ENCODE peak calls at places on chromosomes 4 and X, in ten cellular contexts. One of them, this sample, is unnamed.

GRCh38 chr4:140130677-140131076 is 23.3 kb downstream of the MAML3 start:
- DNase-seq in GM13977: no peak
- DNase-seq in A673: no peak
- DNase-seq in GM12878: no peak
- DNase-seq in MM.1S: no peak
- DNase-seq in astrocyte of the spinal cord: peak
- DNase-seq in hepatocyte: no peak
- DNase-seq in colonic mucosa: no peak
- DNase-seq in lung: no peak
- DNase-seq in Calu3: peak
- DNase-seq in this sample: peak

GRCh38 chrX:46837543-46838481 is 969 bp downstream of the RP2 start:
- DNase-seq in hepatocyte: peak
- DNase-seq in GM12878: no peak
- DNase-seq in colonic mucosa: no peak
- DNase-seq in MM.1S: peak
- DNase-seq in GM13977: peak
- DNase-seq in A673: no peak
- DNase-seq in Calu3: no peak
- DNase-seq in lung: no peak
- DNase-seq in astrocyte of the spinal cord: peak
- DNase-seq in this sample: peak

GRCh38 chr4:40672528-40673522 is 43.2 kb upstream of the RBM47 start:
- DNase-seq in GM12878: peak
- DNase-seq in lung: peak
- DNase-seq in hepatocyte: peak
- DNase-seq in A673: peak
- DNase-seq in Calu3: peak
- DNase-seq in astrocyte of the spinal cord: peak
- DNase-seq in GM13977: peak
- DNase-seq in MM.1S: no peak
- DNase-seq in colonic mucosa: no peak
- DNase-seq in this sample: peak

GRCh38 chr4:30656828-30657227 is 63.3 kb upstream of the PCDH7 start:
- DNase-seq in GM12878: no peak
- DNase-seq in lung: no peak
- DNase-seq in astrocyte of the spinal cord: no peak
- DNase-seq in MM.1S: no peak
- DNase-seq in GM13977: no peak
- DNase-seq in Calu3: no peak
- DNase-seq in hepatocyte: no peak
- DNase-seq in colonic mucosa: no peak
- DNase-seq in A673: no peak
- DNase-seq in this sample: no peak

GRCh38 chr4:78527555-78527954 is 24.0 kb upstream of the ANXA3 start:
- DNase-seq in lung: no peak
- DNase-seq in A673: no peak
- DNase-seq in colonic mucosa: no peak
- DNase-seq in hepatocyte: no peak
- DNase-seq in astrocyte of the spinal cord: no peak
- DNase-seq in GM12878: no peak
- DNase-seq in Calu3: no peak
- DNase-seq in GM13977: no peak
- DNase-seq in MM.1S: no peak
- DNase-seq in this sample: no peak

GRCh38 chr4:182062936-182063335 is 180.3 kb upstream of the TENM3 start:
- DNase-seq in MM.1S: peak
- DNase-seq in GM12878: no peak
- DNase-seq in colonic mucosa: no peak
- DNase-seq in GM13977: no peak
- DNase-seq in lung: no peak
- DNase-seq in hepatocyte: peak
- DNase-seq in Calu3: no peak
- DNase-seq in A673: peak
- DNase-seq in astrocyte of the spinal cord: peak
- DNase-seq in this sample: peak

GRCh38 chr4:78079701-78080430 is 22.7 kb downstream of the FRAS1 start:
- DNase-seq in hepatocyte: no peak
- DNase-seq in astrocyte of the spinal cord: no peak
- DNase-seq in colonic mucosa: no peak
- DNase-seq in GM12878: no peak
- DNase-seq in A673: no peak
- DNase-seq in MM.1S: peak
- DNase-seq in Calu3: no peak
- DNase-seq in lung: no peak
- DNase-seq in GM13977: no peak
- DNase-seq in this sample: no peak

GRCh38 chr4:139825523-139826014 is 159.9 kb downstream of the MGST2 start:
- DNase-seq in MM.1S: no peak
- DNase-seq in Calu3: no peak
- DNase-seq in lung: no peak
- DNase-seq in hepatocyte: no peak
- DNase-seq in astrocyte of the spinal cord: no peak
- DNase-seq in A673: no peak
- DNase-seq in colonic mucosa: no peak
- DNase-seq in GM12878: no peak
- DNase-seq in GM13977: no peak
- DNase-seq in this sample: no peak

GRCh38 chrX:29308726-29309125 is 721.5 kb downstream of the IL1RAPL1 start:
- DNase-seq in GM13977: no peak
- DNase-seq in astrocyte of the spinal cord: no peak
- DNase-seq in hepatocyte: no peak
- DNase-seq in lung: no peak
- DNase-seq in Calu3: no peak
- DNase-seq in colonic mucosa: no peak
- DNase-seq in MM.1S: no peak
- DNase-seq in A673: no peak
- DNase-seq in GM12878: no peak
- DNase-seq in this sample: no peak

GRCh38 chrX:69015564-69016218 is 149.6 kb downstream of the PJA1 start:
- DNase-seq in hepatocyte: no peak
- DNase-seq in A673: no peak
- DNase-seq in GM13977: no peak
- DNase-seq in MM.1S: no peak
- DNase-seq in colonic mucosa: no peak
- DNase-seq in Calu3: no peak
- DNase-seq in GM12878: no peak
- DNase-seq in astrocyte of the spinal cord: no peak
- DNase-seq in lung: peak
- DNase-seq in this sample: no peak

DNA sequence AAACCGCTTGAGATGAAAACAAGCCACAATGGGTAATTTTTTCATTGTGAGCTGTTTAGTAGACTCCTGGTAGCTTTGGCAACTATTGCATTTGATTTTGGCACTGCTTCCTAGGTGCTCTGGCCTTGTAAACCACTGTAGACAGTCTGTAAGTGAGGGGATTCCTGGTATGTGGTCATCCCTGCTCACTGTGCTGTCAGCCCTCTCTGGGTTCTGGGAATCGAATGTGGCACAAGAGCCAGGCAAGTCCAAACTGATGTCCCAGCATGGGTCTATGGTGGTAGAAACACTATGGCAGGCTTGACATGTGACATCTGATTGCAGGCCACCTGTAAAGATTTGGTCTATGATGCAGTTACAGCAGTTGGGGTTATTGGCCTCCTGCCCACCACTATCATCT is 2.5 kb downstream of the USP51 start:
- DNase-seq in GM13977: no peak
- DNase-seq in lung: no peak
- DNase-seq in colonic mucosa: no peak
- DNase-seq in astrocyte of the spinal cord: no peak
- DNase-seq in A673: no peak
- DNase-seq in GM12878: no peak
- DNase-seq in hepatocyte: no peak
- DNase-seq in MM.1S: no peak
- DNase-seq in Calu3: no peak
- DNase-seq in this sample: no peak
- TF ChIP-seq CTCF in GM13977: no peak
- TF ChIP-seq CTCF in lung: no peak
- TF ChIP-seq CTCF in colonic mucosa: no peak
- TF ChIP-seq CTCF in astrocyte of the spinal cord: no peak
- TF ChIP-seq CTCF in A673: no peak
- TF ChIP-seq CTCF in GM12878: no peak
- TF ChIP-seq CTCF in hepatocyte: no peak
- TF ChIP-seq CTCF in MM.1S: no peak
- TF ChIP-seq CTCF in Calu3: no peak
- TF ChIP-seq CTCF in this sample: no peak

DNA sequence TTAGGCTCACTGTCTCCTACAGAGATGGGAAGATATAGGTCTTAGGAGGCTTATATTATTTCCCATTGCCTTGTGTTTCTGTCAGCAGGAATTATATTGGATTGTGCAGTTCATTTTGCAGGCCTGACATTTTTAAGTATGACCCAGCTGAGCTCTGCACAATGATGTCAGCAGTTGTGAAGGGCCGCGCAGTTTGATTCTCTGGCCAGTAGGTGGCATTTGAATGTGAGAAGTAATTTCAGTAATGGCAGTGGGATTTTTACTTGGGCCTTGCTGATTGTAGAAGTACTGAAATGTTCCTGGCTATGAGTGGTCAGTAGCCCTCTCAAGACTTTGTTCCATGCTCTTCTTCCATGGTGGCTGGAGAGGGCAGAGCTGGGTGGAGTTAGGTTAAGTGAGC is 247.2 kb upstream of the MTMR8 start:
- DNase-seq in colonic mucosa: no peak
- DNase-seq in GM13977: peak
- DNase-seq in astrocyte of the spinal cord: no peak
- DNase-seq in Calu3: no peak
- DNase-seq in hepatocyte: no peak
- DNase-seq in A673: no peak
- DNase-seq in lung: no peak
- DNase-seq in GM12878: no peak
- DNase-seq in MM.1S: peak
- DNase-seq in this sample: no peak
- TF ChIP-seq CTCF in colonic mucosa: no peak
- TF ChIP-seq CTCF in GM13977: peak
- TF ChIP-seq CTCF in astrocyte of the spinal cord: peak
- TF ChIP-seq CTCF in Calu3: no peak
- TF ChIP-seq CTCF in hepatocyte: peak
- TF ChIP-seq CTCF in A673: peak
- TF ChIP-seq CTCF in lung: no peak
- TF ChIP-seq CTCF in GM12878: peak
- TF ChIP-seq CTCF in MM.1S: peak
- TF ChIP-seq CTCF in this sample: peak

GRCh38 chr4:86815653-86816052 is 33.5 kb downstream of the SLC10A6 start:
- DNase-seq in GM13977: no peak
- DNase-seq in colonic mucosa: no peak
- DNase-seq in hepatocyte: no peak
- DNase-seq in MM.1S: no peak
- DNase-seq in GM12878: no peak
- DNase-seq in Calu3: no peak
- DNase-seq in lung: no peak
- DNase-seq in astrocyte of the spinal cord: no peak
- DNase-seq in A673: no peak
- DNase-seq in this sample: no peak

GRCh38 chr4:86816463-86817107 is 32.6 kb downstream of the SLC10A6 start:
- DNase-seq in GM12878: no peak
- DNase-seq in Calu3: no peak
- DNase-seq in colonic mucosa: no peak
- DNase-seq in GM13977: no peak
- DNase-seq in A673: no peak
- DNase-seq in hepatocyte: peak
- DNase-seq in lung: no peak
- DNase-seq in astrocyte of the spinal cord: no peak
- DNase-seq in MM.1S: no peak
- DNase-seq in this sample: no peak

GRCh38 chr4:86822136-86822535 is 27.0 kb downstream of the SLC10A6 start:
- DNase-seq in astrocyte of the spinal cord: no peak
- DNase-seq in colonic mucosa: no peak
- DNase-seq in GM12878: no peak
- DNase-seq in hepatocyte: no peak
- DNase-seq in MM.1S: no peak
- DNase-seq in GM13977: no peak
- DNase-seq in lung: no peak
- DNase-seq in A673: no peak
- DNase-seq in Calu3: no peak
- DNase-seq in this sample: peak

GRCh38 chr4:86818211-86818610 is 31.0 kb downstream of the SLC10A6 start:
- DNase-seq in Calu3: no peak
- DNase-seq in GM13977: no peak
- DNase-seq in MM.1S: no peak
- DNase-seq in hepatocyte: no peak
- DNase-seq in A673: no peak
- DNase-seq in astrocyte of the spinal cord: peak
- DNase-seq in colonic mucosa: no peak
- DNase-seq in lung: no peak
- DNase-seq in GM12878: no peak
- DNase-seq in this sample: no peak

GRCh38 chr4:86818845-86819244 is 30.3 kb downstream of the SLC10A6 start:
- DNase-seq in GM12878: no peak
- DNase-seq in MM.1S: no peak
- DNase-seq in lung: no peak
- DNase-seq in colonic mucosa: no peak
- DNase-seq in astrocyte of the spinal cord: no peak
- DNase-seq in Calu3: no peak
- DNase-seq in hepatocyte: peak
- DNase-seq in GM13977: no peak
- DNase-seq in A673: no peak
- DNase-seq in this sample: no peak
- TF ChIP-seq CTCF in GM12878: no peak
- TF ChIP-seq CTCF in MM.1S: no peak
- TF ChIP-seq CTCF in lung: no peak
- TF ChIP-seq CTCF in colonic mucosa: no peak
- TF ChIP-seq CTCF in astrocyte of the spinal cord: no peak
- TF ChIP-seq CTCF in Calu3: no peak
- TF ChIP-seq CTCF in hepatocyte: peak
- TF ChIP-seq CTCF in GM13977: no peak
- TF ChIP-seq CTCF in A673: no peak
- TF ChIP-seq CTCF in this sample: no peak

GRCh38 chrX:37986893-37987292 is 19.5 kb upstream of the SYTL5 start:
- DNase-seq in colonic mucosa: no peak
- DNase-seq in lung: no peak
- DNase-seq in Calu3: no peak
- DNase-seq in GM13977: no peak
- DNase-seq in MM.1S: no peak
- DNase-seq in A673: no peak
- DNase-seq in GM12878: no peak
- DNase-seq in hepatocyte: no peak
- DNase-seq in astrocyte of the spinal cord: peak
- DNase-seq in this sample: peak

GRCh38 chrX:37989304-37989703 is 17.0 kb upstream of the SYTL5 start:
- DNase-seq in GM12878: no peak
- DNase-seq in A673: no peak
- DNase-seq in colonic mucosa: no peak
- DNase-seq in hepatocyte: no peak
- DNase-seq in GM13977: no peak
- DNase-seq in lung: no peak
- DNase-seq in MM.1S: no peak
- DNase-seq in astrocyte of the spinal cord: no peak
- DNase-seq in Calu3: no peak
- DNase-seq in this sample: no peak

DNA sequence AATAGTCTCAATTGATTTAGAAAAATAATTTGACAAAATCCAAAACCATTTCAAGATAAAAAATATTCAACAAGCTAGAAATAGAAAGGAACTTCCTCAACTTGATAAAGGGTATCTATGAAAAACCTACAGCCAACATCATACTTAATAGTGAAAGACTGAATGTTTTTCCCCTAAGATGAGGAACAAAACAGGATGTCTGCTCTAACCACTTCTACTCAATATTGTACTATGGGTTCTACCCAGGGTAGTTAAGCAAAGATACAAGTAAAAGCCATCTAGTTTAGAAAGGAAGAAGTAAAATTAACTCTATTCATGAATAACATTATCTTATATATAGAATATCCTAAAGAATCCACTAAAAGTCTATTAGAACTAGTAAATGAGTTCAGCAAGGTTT is 21.5 kb upstream of the SYTL5 start:
- DNase-seq in MM.1S: no peak
- DNase-seq in GM13977: no peak
- DNase-seq in A673: no peak
- DNase-seq in GM12878: no peak
- DNase-seq in lung: no peak
- DNase-seq in colonic mucosa: no peak
- DNase-seq in hepatocyte: no peak
- DNase-seq in astrocyte of the spinal cord: no peak
- DNase-seq in Calu3: no peak
- DNase-seq in this sample: no peak
- TF ChIP-seq CTCF in MM.1S: no peak
- TF ChIP-seq CTCF in GM13977: no peak
- TF ChIP-seq CTCF in A673: no peak
- TF ChIP-seq CTCF in GM12878: no peak
- TF ChIP-seq CTCF in lung: no peak
- TF ChIP-seq CTCF in colonic mucosa: no peak
- TF ChIP-seq CTCF in hepatocyte: no peak
- TF ChIP-seq CTCF in astrocyte of the spinal cord: no peak
- TF ChIP-seq CTCF in Calu3: no peak
- TF ChIP-seq CTCF in this sample: no peak